ENCODE peak calls at places on chromosomes 2 and 18, in nine cellular contexts. W is body of pancreas, I is sigmoid colon, V is A549, R is uterus, T is spleen, F is heart left ventricle, S is HCT116, J is transverse colon. Z is an unnamed sample. For H3K4me1, the result is how much of the 10 kb centered on the place peaks cover.

GRCh38 chr2:191217580-191217979 is 27.6 kb upstream of the MYO1B start:
- DNase-seq in W (no peak), I (no peak), V (peak), J (no peak), S (no peak), T (no peak), R (no peak), F (no peak), Z (no peak)

GRCh38 chr2:46747297-46747818 is 168.2 kb downstream of the MCFD2 start:
- DNase-seq in W (no peak), V (no peak), F (no peak), S (no peak), T (no peak), J (no peak), I (no peak), R (no peak), Z (no peak)

GRCh38 chr18:46296656-46297055 is 192.5 kb downstream of the HAUS1 start:
- DNase-seq in V (no peak), J (no peak), S (no peak), W (no peak), T (no peak), I (no peak), R (no peak), F (no peak), Z (no peak)

GRCh38 chr2:118339386-118339785 is 251.1 kb downstream of the INSIG2 start:
- DNase-seq in V (no peak), R (no peak), F (no peak), T (no peak), I (no peak), W (no peak), J (no peak), S (no peak), Z (no peak)

GRCh38 chr2:142722569-142722968 is 154.9 kb upstream of the KYNU start:
- DNase-seq in W (no peak), V (no peak), T (no peak), F (no peak), R (no peak), S (no peak), I (no peak), J (no peak), Z (no peak)

GRCh38 chr2:239832101-239832994 is 192.8 kb downstream of the NDUFA10 start:
- DNase-seq in I (no peak), F (no peak), J (no peak), T (peak), S (no peak), V (no peak), R (peak), W (no peak), Z (no peak)

GRCh38 chr2:239291505-239292350 is 109.1 kb downstream of the HDAC4 start:
- DNase-seq in R (peak), S (no peak), V (no peak), I (peak), W (peak), F (no peak), T (peak), J (peak), Z (peak)

GRCh38 chr2:204655101-204655500 is 109.8 kb downstream of the PARD3B start:
- DNase-seq in J (no peak), R (no peak), S (no peak), W (no peak), I (no peak), V (no peak), F (no peak), T (no peak), Z (no peak)

GRCh38 chr18:8556424-8556823 is 52.8 kb upstream of the RAB12 start:
- DNase-seq in S (no peak), V (no peak), W (no peak), F (no peak), I (no peak), T (no peak), R (no peak), J (no peak), Z (no peak)

GRCh38 chr2:39837856-39838453 is 58.9 kb upstream of the THUMPD2 start:
- DNase-seq in F (no peak), W (peak), S (peak), V (peak), R (no peak), I (no peak), T (no peak), J (no peak), Z (peak)

GRCh38 chr18:38481576-38481975 is 916.0 kb upstream of the CELF4 start:
- DNase-seq in I (no peak), R (no peak), V (no peak), J (no peak), W (no peak), S (no peak), T (no peak), F (no peak), Z (no peak)

GRCh38 chr18:67183398-67183797 is 333.1 kb downstream of the DSEL start:
- DNase-seq in T (no peak), J (no peak), V (no peak), I (no peak), F (no peak), W (no peak), R (no peak), S (no peak), Z (no peak)

GRCh38 chr18:54117853-54118773 is 106.4 kb downstream of the MBD2 start:
- DNase-seq in J (no peak), R (no peak), S (no peak), T (no peak), F (no peak), I (no peak), V (no peak), W (no peak), Z (no peak)

GRCh38 chr2:240353944-240354343 is 81.5 kb upstream of the GPC1 start:
- DNase-seq in F (no peak), V (no peak), J (no peak), I (peak), S (no peak), W (no peak), R (no peak), T (no peak), Z (peak)

GRCh38 chr2:240437861-240438809 is 2.7 kb downstream of the GPC1 start:
- DNase-seq in F (peak), T (peak), V (peak), S (peak), I (peak), W (peak), J (peak), R (peak), Z (peak)

GRCh38 chr2:167293172-167293781 is 405.0 kb downstream of the XIRP2 start:
- DNase-seq in I (peak), T (no peak), F (no peak), J (peak), R (peak), V (peak), S (no peak), W (peak), Z (peak)

GRCh38 chr2:171210864-171211431 is 50.3 kb upstream of the TLK1 start:
- DNase-seq in R (no peak), F (no peak), S (no peak), I (no peak), J (no peak), T (no peak), W (no peak), V (no peak), Z (no peak)

GRCh38 chr2:218301176-218301819 is 9.0 kb upstream of the TMBIM1 start:
- DNase-seq in R (peak), W (peak), S (peak), T (peak), V (peak), F (peak), J (peak), I (peak), Z (peak)

GRCh38 chr2:238290715-238291549 is 2.5 kb upstream of the PER2 start:
- DNase-seq in S (no peak), V (peak), J (peak), F (peak), T (peak), R (no peak), I (peak), W (no peak), Z (no peak)

GRCh38 chr18:3044931-3045698 is 32.2 kb upstream of the LPIN2 start:
- DNase-seq in I (no peak), W (peak), T (no peak), F (peak), S (no peak), J (peak), R (no peak), V (peak), Z (peak)

GRCh38 chr18:8890957-8891464 is 185.7 kb downstream of the MTCL1 start:
- DNase-seq in I (no peak), V (peak), F (no peak), W (no peak), R (no peak), J (no peak), T (no peak), S (peak), Z (no peak)

GRCh38 chr18:55351220-55351619 is 236.8 kb downstream of the TCF4 start:
- DNase-seq in J (no peak), V (no peak), F (no peak), I (no peak), S (no peak), T (no peak), R (no peak), W (no peak), Z (no peak)

GRCh38 chr2:122182631-122183030 is 427.2 kb downstream of the TSN start:
- DNase-seq in W (no peak), I (no peak), V (no peak), R (no peak), F (no peak), J (no peak), T (no peak), S (no peak), Z (no peak)

GRCh38 chr2:102063360-102063947 is 71.7 kb downstream of the IL1R2 start:
- DNase-seq in S (no peak), I (peak), T (no peak), F (peak), R (no peak), W (peak), V (no peak), J (peak), Z (peak)

GRCh38 chr2:214451516-214451915 is 40.7 kb downstream of the VWC2L start:
- DNase-seq in V (no peak), W (no peak), J (no peak), I (no peak), S (no peak), T (no peak), F (no peak), R (no peak), Z (no peak)

GRCh38 chr2:144143294-144144092 is 376.4 kb downstream of the ZEB2 start:
- DNase-seq in T (no peak), I (no peak), V (no peak), J (no peak), W (no peak), F (no peak), R (no peak), S (no peak), Z (no peak)

GRCh38 chr2:763766-764525 is 86.7 kb upstream of the TMEM18 start:
- DNase-seq in V (no peak), T (no peak), R (no peak), W (no peak), F (no peak), S (no peak), I (no peak), J (no peak), Z (peak)

GRCh38 chr2:202689459-202689858 is 54.7 kb downstream of the FAM117B start:
- DNase-seq in I (no peak), V (no peak), F (no peak), T (no peak), J (no peak), R (no peak), W (no peak), S (no peak), Z (no peak)

GRCh38 chr2:118847447-118848172 is at the start of gene EN1:
- DNase-seq in J (no peak), S (no peak), W (no peak), V (peak), F (no peak), T (no peak), I (no peak), R (no peak), Z (no peak)

GRCh38 chr2:71492112-71492511 is 38.8 kb downstream of the DYSF start:
- DNase-seq in V (no peak), I (peak), J (no peak), S (no peak), R (no peak), T (peak), W (no peak), F (peak), Z (no peak)
- TF ChIP-seq POLR2A in V (no peak), I (no peak), J (no peak), S (no peak), R (no peak), T (no peak), W (no peak), F (no peak), Z (no peak)

GRCh38 chr18:59900222-59901128 is 679 bp downstream of the PMAIP1 start:
- DNase-seq in T (peak), I (no peak), F (peak), J (peak), S (no peak), V (peak), W (peak), R (peak), Z (peak)
- TF ChIP-seq CTCF in T (no peak), I (no peak), F (no peak), J (no peak), S (no peak), V (no peak), W (no peak), R (no peak), Z (no peak)

DNA sequence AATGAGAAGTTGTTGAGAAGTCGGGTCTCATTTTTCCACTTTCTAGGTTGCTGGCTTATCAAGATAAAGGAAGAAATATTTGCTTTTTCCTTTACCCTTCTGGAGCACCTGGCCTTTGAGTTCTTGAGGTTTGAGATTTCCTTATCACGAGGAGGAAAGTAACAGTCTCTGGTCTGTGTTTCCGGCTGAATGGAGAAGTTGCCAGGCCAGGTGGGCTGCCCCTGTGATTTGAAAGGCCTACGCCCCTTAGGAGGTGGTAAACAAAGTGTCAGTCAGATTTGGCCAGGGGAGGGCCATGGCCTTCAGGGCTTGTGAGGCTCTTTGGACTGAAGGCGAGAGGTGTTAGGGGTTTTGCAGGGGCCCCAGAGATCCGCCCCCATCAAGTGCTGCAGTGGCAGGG is 156.7 kb upstream of the HAAO start:
- DNase-seq in R (no peak), W (no peak), T (peak), I (no peak), V (no peak), S (no peak), F (no peak), J (no peak), Z (no peak)
- H3K4me1 ChIP-seq in R (under half), W (under half), T (half or more), I (under half), V (under half), S (under half), F (half or more), J (under half), Z (under half)

GRCh38 chr2:174395284-174395968 is at the start of gene SCRN3:
- DNase-seq in J (peak), R (peak), F (peak), S (peak), I (peak), W (peak), T (peak), V (peak), Z (peak)
- TF ChIP-seq POLR2A in J (peak), R (peak), F (peak), S (peak), I (no peak), W (peak), T (no peak), V (peak), Z (peak)

GRCh38 chr2:207320381-207321159 is 154.8 kb upstream of the KLF7 start:
- DNase-seq in F (no peak), W (no peak), T (no peak), R (no peak), I (no peak), S (no peak), V (peak), J (no peak), Z (no peak)
- TF ChIP-seq CTCF in F (no peak), W (no peak), T (no peak), R (no peak), I (no peak), S (peak), V (no peak), J (no peak), Z (no peak)

GRCh38 chr2:43052944-43053306 is 173.5 kb downstream of the ZFP36L2 start:
- DNase-seq in T (no peak), F (no peak), S (no peak), R (no peak), W (no peak), I (no peak), J (no peak), V (no peak), Z (no peak)

GRCh38 chr2:43055086-43055912 is 171.1 kb downstream of the ZFP36L2 start:
- DNase-seq in R (peak), W (no peak), V (no peak), I (peak), S (no peak), J (no peak), F (no peak), T (peak), Z (peak)

GRCh38 chr2:43052204-43052943 is 174.0 kb downstream of the ZFP36L2 start:
- DNase-seq in J (no peak), S (no peak), T (peak), V (no peak), W (no peak), F (no peak), R (peak), I (no peak), Z (no peak)

GRCh38 chr2:43055985-43056384 is 170.4 kb downstream of the ZFP36L2 start:
- DNase-seq in F (no peak), S (no peak), J (no peak), V (no peak), R (no peak), I (peak), W (no peak), T (peak), Z (no peak)

DNA sequence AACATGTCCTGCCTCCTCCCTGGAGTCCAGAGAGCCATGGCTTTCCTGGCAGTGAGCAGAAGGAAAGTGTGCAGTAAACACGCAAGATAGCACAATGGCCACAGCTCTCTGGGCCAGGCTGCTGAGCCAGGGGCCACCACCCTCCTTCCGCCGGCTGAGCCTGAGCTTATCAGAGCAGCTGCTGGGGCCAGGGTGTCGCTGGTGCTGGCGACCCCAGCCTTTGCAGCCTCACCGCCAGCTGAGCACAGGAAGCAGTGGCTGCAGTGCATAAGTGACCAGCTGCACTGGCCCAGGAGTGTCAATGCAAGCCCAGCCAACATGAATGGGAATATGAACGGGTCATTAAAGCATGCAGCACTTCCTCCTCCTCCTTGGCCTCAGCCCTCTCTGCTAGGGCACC is 172.0 kb downstream of the ZFP36L2 start:
- DNase-seq in I (peak), F (no peak), R (peak), W (no peak), J (no peak), S (no peak), T (peak), V (no peak), Z (no peak)
- H3K4me1 ChIP-seq in I (under half), F (under half), R (under half), W (under half), J (under half), S (under half), T (under half), V (under half), Z (under half)

GRCh38 chr2:165454905-165455304 is 14.6 kb upstream of the CSRNP3 start:
- DNase-seq in I (no peak), S (no peak), R (no peak), T (no peak), W (no peak), F (no peak), V (no peak), J (no peak), Z (no peak)

GRCh38 chr2:165455940-165456479 is 13.5 kb upstream of the CSRNP3 start:
- DNase-seq in V (no peak), I (no peak), R (no peak), F (peak), S (no peak), W (no peak), T (no peak), J (no peak), Z (no peak)

GRCh38 chr2:165450141-165450540 is 19.4 kb upstream of the CSRNP3 start:
- DNase-seq in W (no peak), V (no peak), T (no peak), J (no peak), F (no peak), R (no peak), I (no peak), S (no peak), Z (no peak)

GRCh38 chr2:165452327-165452726 is 17.2 kb upstream of the CSRNP3 start:
- DNase-seq in R (no peak), S (no peak), I (no peak), V (no peak), W (no peak), J (no peak), F (no peak), T (no peak), Z (no peak)

DNA sequence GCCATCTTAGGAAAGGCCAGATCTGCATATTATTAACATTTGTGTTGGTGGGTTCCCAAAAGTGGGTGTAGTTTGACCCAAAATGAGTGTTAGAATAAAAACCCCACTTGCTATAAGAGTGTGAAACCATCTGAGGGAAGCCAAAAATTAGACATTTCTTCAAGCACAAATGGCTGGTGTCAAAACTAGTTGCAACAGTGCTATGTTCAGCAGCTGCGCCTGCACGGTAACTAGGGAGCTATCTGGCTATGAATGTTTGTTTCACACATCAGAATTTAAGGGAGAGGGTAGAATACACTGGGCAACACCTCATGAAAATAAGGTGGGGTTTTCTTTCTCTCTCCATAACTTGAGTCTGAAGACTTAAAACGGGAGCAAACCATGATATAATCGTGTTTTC is 15.8 kb upstream of the CSRNP3 start:
- DNase-seq in V (no peak), J (no peak), T (no peak), S (no peak), I (no peak), R (no peak), W (no peak), F (no peak), Z (no peak)
- TF ChIP-seq POLR2A in V (no peak), J (no peak), T (no peak), S (no peak), I (no peak), R (no peak), W (no peak), F (no peak), Z (no peak)

GRCh38 chr2:64376926-64377325 is 77.0 kb upstream of the LGALSL start:
- DNase-seq in T (no peak), I (no peak), V (no peak), W (no peak), S (no peak), J (peak), R (no peak), F (no peak), Z (no peak)
- TF ChIP-seq CTCF in T (no peak), I (no peak), V (no peak), W (no peak), S (no peak), J (no peak), R (no peak), F (no peak), Z (no peak)

DNA sequence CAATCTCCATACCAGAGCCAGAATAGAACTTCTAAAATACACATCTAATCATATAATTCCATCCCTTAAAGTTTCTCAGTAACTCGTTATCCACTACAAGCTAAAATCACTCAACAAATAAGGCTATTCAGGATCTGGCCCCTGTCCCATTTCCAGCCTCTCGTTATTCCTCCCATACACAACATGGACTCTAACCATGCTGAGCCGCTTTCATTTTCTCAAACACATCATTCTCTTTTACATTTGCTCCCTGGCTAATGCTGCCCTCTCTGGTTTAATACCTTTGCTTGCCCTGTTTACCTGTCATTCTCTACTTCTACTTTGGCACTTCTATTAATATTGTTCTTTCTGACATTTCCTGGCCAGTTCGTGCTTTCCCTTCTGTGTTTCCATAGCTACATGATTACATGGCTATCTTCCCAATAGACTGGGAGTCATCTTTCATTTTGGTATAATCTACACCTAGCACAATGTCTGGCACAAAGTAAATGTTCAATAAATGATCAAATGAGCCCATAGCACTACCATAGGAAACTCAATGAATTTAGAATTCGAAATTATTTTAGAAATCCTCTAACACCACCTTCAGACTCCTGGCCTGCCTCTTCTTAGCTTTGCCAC is 163.6 kb upstream of the VRK2 start:
- DNase-seq in R (no peak), S (no peak), V (peak), T (no peak), F (no peak), W (no peak), J (no peak), I (no peak), Z (no peak)
- H3K4me1 ChIP-seq in R (under half), S (under half), V (half or more), T (under half), F (under half), W (under half), J (under half), I (under half), Z (under half)

GRCh38 chr18:32091724-32092421 is at the start of gene RNF138:
- DNase-seq in T (peak), R (peak), S (peak), F (peak), V (peak), W (peak), I (peak), J (peak), Z (peak)
- TF ChIP-seq POLR2A in T (no peak), R (peak), S (no peak), F (peak), V (peak), W (peak), I (peak), J (peak), Z (peak)